ENCODE peak calls at places on chromosome 20, in ten cellular contexts. E is nucleus accumbens; Y is Kasumi-1; R is lung; T is HEK293T; B is omental fat pad; I is HTR-8/SVneo; C is stimulated activated CD4-positive, alpha-beta T cell treated with anti-CD3 and anti-CD28 coated beads, Interleukin-15, amount 100 ng/mL, for 1 hour; A is RWPE1; X is activated CD4-positive, alpha-beta T cell treated with anti-CD3 and anti-CD28 coated beads for 48 hours. U is an unnamed sample.

GRCh38 chr20:9068896-9069663 is at the start of gene PLCB4:
- DNase-seq in I (peak), Y (no peak), R (no peak), T (peak), E (no peak), B (no peak), C (no peak), X (no peak), A (peak), U (peak)

GRCh38 chr20:7333846-7334245 is 566.4 kb downstream of the BMP2 start:
- DNase-seq in E (no peak), I (no peak), Y (no peak), R (no peak), C (no peak), B (no peak), T (no peak), X (no peak), A (peak), U (no peak)

GRCh38 chr20:33964431-33964830 is 29.3 kb upstream of the RALY start:
- DNase-seq in C (no peak), A (no peak), Y (no peak), R (no peak), T (no peak), E (no peak), I (no peak), B (no peak), X (no peak), U (no peak)

GRCh38 chr20:50304501-50304856 is 113.8 kb downstream of the CEBPB start:
- DNase-seq in A (no peak), Y (no peak), B (no peak), T (no peak), R (no peak), C (no peak), I (no peak), E (no peak), X (no peak), U (no peak)

GRCh38 chr20:47335251-47336012 is 21.1 kb downstream of the ZMYND8 start:
- DNase-seq in T (no peak), X (no peak), R (no peak), A (no peak), E (no peak), Y (no peak), B (no peak), I (no peak), C (no peak), U (no peak)

GRCh38 chr20:16922834-16923233 is 174.7 kb downstream of the OTOR start:
- DNase-seq in I (peak), A (peak), Y (no peak), C (no peak), R (no peak), B (no peak), X (no peak), E (no peak), T (no peak), U (no peak)

GRCh38 chr20:24764825-24765224 is 184.2 kb upstream of the CST7 start:
- DNase-seq in Y (no peak), I (no peak), B (no peak), T (no peak), R (no peak), E (no peak), C (no peak), X (no peak), A (no peak), U (no peak)

GRCh38 chr20:33561981-33562601 is 72.2 kb downstream of the CBFA2T2 start:
- DNase-seq in B (peak), I (peak), Y (no peak), R (peak), C (no peak), A (peak), X (no peak), T (peak), E (peak), U (peak)

GRCh38 chr20:59010995-59011873 is 4.2 kb upstream of the CTSZ start:
- DNase-seq in E (no peak), R (no peak), C (no peak), B (no peak), A (peak), I (peak), Y (no peak), X (peak), T (no peak), U (peak)

U was measured in Calu3.